ENCODE peak calls at places on chromosomes 5 and 9, in eight cellular contexts. One of them, this sample, is unnamed.

GRCh38 chr9:136787690-136788400 is 3.3 kb upstream of the TMEM141 start:
- DNase-seq in mammary epithelial cell: peak; percentile 48
- DNase-seq in mesenchymal stem cell: peak; percentile 73
- DNase-seq in astrocyte: no peak
- DNase-seq in HCT116: no peak
- DNase-seq in H9: peak; percentile 84
- DNase-seq in neural progenitor cell: peak; percentile 91
- DNase-seq in fibroblast of lung: peak; percentile 57
- DNase-seq in this sample: peak; percentile 90

GRCh38 chr9:123097709-123098459 is 64.4 kb downstream of the GPR21 start:
- DNase-seq in H9: no peak
- DNase-seq in HCT116: no peak
- DNase-seq in mesenchymal stem cell: no peak
- DNase-seq in neural progenitor cell: no peak
- DNase-seq in astrocyte: no peak
- DNase-seq in mammary epithelial cell: no peak
- DNase-seq in fibroblast of lung: no peak
- DNase-seq in this sample: no peak

GRCh38 chr5:173581408-173582197 is 34.8 kb downstream of the BOD1 start:
- DNase-seq in neural progenitor cell: peak; percentile 78
- DNase-seq in H9: peak; percentile 84
- DNase-seq in HCT116: peak; percentile 35
- DNase-seq in mesenchymal stem cell: peak; percentile 55
- DNase-seq in fibroblast of lung: peak; percentile 39
- DNase-seq in mammary epithelial cell: no peak
- DNase-seq in astrocyte: no peak
- DNase-seq in this sample: peak; percentile 91

GRCh38 chr5:132204330-132204729 is 23.3 kb downstream of the P4HA2 start:
- DNase-seq in astrocyte: no peak
- DNase-seq in neural progenitor cell: no peak
- DNase-seq in H9: no peak
- DNase-seq in mammary epithelial cell: no peak
- DNase-seq in HCT116: no peak
- DNase-seq in fibroblast of lung: no peak
- DNase-seq in mesenchymal stem cell: no peak
- DNase-seq in this sample: no peak

GRCh38 chr9:74025402-74025894 is 471.7 kb upstream of the RORB start:
- DNase-seq in H9: no peak
- DNase-seq in HCT116: no peak
- DNase-seq in fibroblast of lung: no peak
- DNase-seq in neural progenitor cell: no peak
- DNase-seq in mammary epithelial cell: peak; percentile 79
- DNase-seq in astrocyte: peak; percentile 95
- DNase-seq in mesenchymal stem cell: peak; percentile 62
- DNase-seq in this sample: no peak

GRCh38 chr9:134427153-134427782 is 101.0 kb downstream of the RXRA start:
- DNase-seq in HCT116: no peak
- DNase-seq in neural progenitor cell: no peak
- DNase-seq in mammary epithelial cell: no peak
- DNase-seq in astrocyte: no peak
- DNase-seq in fibroblast of lung: no peak
- DNase-seq in mesenchymal stem cell: no peak
- DNase-seq in H9: no peak
- DNase-seq in this sample: no peak

GRCh38 chr5:28369418-28369817 is 1331.0 kb upstream of the CDH9 start:
- DNase-seq in fibroblast of lung: no peak
- DNase-seq in mesenchymal stem cell: no peak
- DNase-seq in HCT116: no peak
- DNase-seq in H9: no peak
- DNase-seq in astrocyte: no peak
- DNase-seq in mammary epithelial cell: peak; percentile 34
- DNase-seq in neural progenitor cell: no peak
- DNase-seq in this sample: no peak

GRCh38 chr5:8773091-8773615 is 772.7 kb downstream of the SEMA5A start:
- DNase-seq in astrocyte: peak; percentile 53
- DNase-seq in fibroblast of lung: no peak
- DNase-seq in H9: no peak
- DNase-seq in mammary epithelial cell: peak; percentile 49
- DNase-seq in HCT116: no peak
- DNase-seq in neural progenitor cell: no peak
- DNase-seq in mesenchymal stem cell: no peak
- DNase-seq in this sample: no peak

GRCh38 chr9:123250504-123250903 is 17.9 kb downstream of the STRBP start:
- DNase-seq in neural progenitor cell: no peak
- DNase-seq in mesenchymal stem cell: no peak
- DNase-seq in mammary epithelial cell: no peak
- DNase-seq in fibroblast of lung: no peak
- DNase-seq in HCT116: no peak
- DNase-seq in astrocyte: no peak
- DNase-seq in H9: no peak
- DNase-seq in this sample: no peak

GRCh38 chr5:96609369-96609768 is 52.8 kb upstream of the CAST start:
- DNase-seq in neural progenitor cell: no peak
- DNase-seq in H9: no peak
- DNase-seq in astrocyte: no peak
- DNase-seq in mesenchymal stem cell: peak; percentile 20
- DNase-seq in fibroblast of lung: no peak
- DNase-seq in mammary epithelial cell: no peak
- DNase-seq in HCT116: no peak
- DNase-seq in this sample: no peak

GRCh38 chr9:90107021-90107771 is 502.4 kb downstream of the GADD45G start:
- DNase-seq in HCT116: no peak
- DNase-seq in mesenchymal stem cell: peak; percentile 55
- DNase-seq in H9: no peak
- DNase-seq in fibroblast of lung: no peak
- DNase-seq in mammary epithelial cell: peak; percentile 52
- DNase-seq in neural progenitor cell: no peak
- DNase-seq in astrocyte: peak; percentile 39
- DNase-seq in this sample: no peak

GRCh38 chr5:54457094-54457531 is 1.6 kb downstream of the HSPB3 start:
- DNase-seq in mammary epithelial cell: peak; percentile 19
- DNase-seq in H9: no peak
- DNase-seq in fibroblast of lung: peak; percentile 82
- DNase-seq in HCT116: no peak
- DNase-seq in mesenchymal stem cell: peak; percentile 91
- DNase-seq in neural progenitor cell: no peak
- DNase-seq in astrocyte: peak; percentile 73
- DNase-seq in this sample: no peak

GRCh38 chr9:11158676-11159075 is 545.9 kb upstream of the PTPRD start:
- DNase-seq in astrocyte: no peak
- DNase-seq in HCT116: no peak
- DNase-seq in mammary epithelial cell: no peak
- DNase-seq in mesenchymal stem cell: peak; percentile 18
- DNase-seq in neural progenitor cell: no peak
- DNase-seq in fibroblast of lung: no peak
- DNase-seq in H9: no peak
- DNase-seq in this sample: no peak

GRCh38 chr5:102858221-102858620 is 103.1 kb downstream of the PAM start:
- DNase-seq in H9: no peak
- DNase-seq in mesenchymal stem cell: no peak
- DNase-seq in astrocyte: no peak
- DNase-seq in fibroblast of lung: peak; percentile 8
- DNase-seq in neural progenitor cell: no peak
- DNase-seq in mammary epithelial cell: no peak
- DNase-seq in HCT116: no peak
- DNase-seq in this sample: no peak

GRCh38 chr9:72843525-72844439 is 109.1 kb downstream of the ALDH1A1 start:
- DNase-seq in neural progenitor cell: no peak
- DNase-seq in astrocyte: no peak
- DNase-seq in H9: peak; percentile 69
- DNase-seq in mesenchymal stem cell: peak; percentile 16
- DNase-seq in mammary epithelial cell: peak; percentile 9
- DNase-seq in HCT116: no peak
- DNase-seq in fibroblast of lung: no peak
- DNase-seq in this sample: peak; percentile 47

GRCh38 chr5:74288448-74289109 is 351.9 kb downstream of the ENC1 start:
- DNase-seq in mesenchymal stem cell: peak; percentile 49
- DNase-seq in H9: no peak
- DNase-seq in mammary epithelial cell: peak; percentile 33
- DNase-seq in fibroblast of lung: peak; percentile 77
- DNase-seq in neural progenitor cell: no peak
- DNase-seq in HCT116: no peak
- DNase-seq in astrocyte: no peak
- DNase-seq in this sample: no peak

GRCh38 chr9:79572891-79573696 is 1.3 kb downstream of the TLE4 start:
- DNase-seq in fibroblast of lung: peak; percentile 9
- DNase-seq in astrocyte: no peak
- DNase-seq in mesenchymal stem cell: peak; percentile 53
- DNase-seq in HCT116: no peak
- DNase-seq in H9: peak; percentile 34
- DNase-seq in neural progenitor cell: peak; percentile 70
- DNase-seq in mammary epithelial cell: peak; percentile 43
- DNase-seq in this sample: peak; percentile 79

GRCh38 chr5:157994906-157995519 is 136.1 kb upstream of the CLINT1 start:
- DNase-seq in fibroblast of lung: peak; percentile 52
- DNase-seq in neural progenitor cell: peak; percentile 84
- DNase-seq in mammary epithelial cell: peak; percentile 67
- DNase-seq in mesenchymal stem cell: peak; percentile 66
- DNase-seq in HCT116: peak; percentile 46
- DNase-seq in astrocyte: peak; percentile 25
- DNase-seq in H9: peak; percentile 90
- DNase-seq in this sample: peak; percentile 70

GRCh38 chr5:14032944-14033343 is 88.5 kb upstream of the DNAH5 start:
- DNase-seq in mesenchymal stem cell: peak; percentile 72
- DNase-seq in neural progenitor cell: no peak
- DNase-seq in HCT116: peak; percentile 59
- DNase-seq in H9: no peak
- DNase-seq in astrocyte: peak; percentile 73
- DNase-seq in mammary epithelial cell: peak; percentile 36
- DNase-seq in fibroblast of lung: no peak
- DNase-seq in this sample: no peak
- H3K9ac ChIP-seq in mesenchymal stem cell: no peak overlapping the region
- H3K9ac ChIP-seq in neural progenitor cell: no peak overlapping the region
- H3K9ac ChIP-seq in HCT116: peak overlapping the region; percentile 38
- H3K9ac ChIP-seq in H9: no peak overlapping the region
- H3K9ac ChIP-seq in astrocyte: no peak overlapping the region
- H3K9ac ChIP-seq in mammary epithelial cell: no peak overlapping the region
- H3K9ac ChIP-seq in fibroblast of lung: no peak overlapping the region
- H3K9ac ChIP-seq in this sample: no peak overlapping the region

GRCh38 chr5:147017191-147017590 is 138.6 kb upstream of the PPP2R2B start:
- DNase-seq in neural progenitor cell: no peak
- DNase-seq in astrocyte: no peak
- DNase-seq in fibroblast of lung: no peak
- DNase-seq in HCT116: no peak
- DNase-seq in H9: no peak
- DNase-seq in mammary epithelial cell: no peak
- DNase-seq in mesenchymal stem cell: peak; percentile 61
- DNase-seq in this sample: no peak
- H3K9ac ChIP-seq in neural progenitor cell: no peak overlapping the region
- H3K9ac ChIP-seq in astrocyte: no peak overlapping the region
- H3K9ac ChIP-seq in fibroblast of lung: no peak overlapping the region
- H3K9ac ChIP-seq in HCT116: no peak overlapping the region
- H3K9ac ChIP-seq in H9: no peak overlapping the region
- H3K9ac ChIP-seq in mammary epithelial cell: no peak overlapping the region
- H3K9ac ChIP-seq in mesenchymal stem cell: no peak overlapping the region
- H3K9ac ChIP-seq in this sample: no peak overlapping the region

DNA sequence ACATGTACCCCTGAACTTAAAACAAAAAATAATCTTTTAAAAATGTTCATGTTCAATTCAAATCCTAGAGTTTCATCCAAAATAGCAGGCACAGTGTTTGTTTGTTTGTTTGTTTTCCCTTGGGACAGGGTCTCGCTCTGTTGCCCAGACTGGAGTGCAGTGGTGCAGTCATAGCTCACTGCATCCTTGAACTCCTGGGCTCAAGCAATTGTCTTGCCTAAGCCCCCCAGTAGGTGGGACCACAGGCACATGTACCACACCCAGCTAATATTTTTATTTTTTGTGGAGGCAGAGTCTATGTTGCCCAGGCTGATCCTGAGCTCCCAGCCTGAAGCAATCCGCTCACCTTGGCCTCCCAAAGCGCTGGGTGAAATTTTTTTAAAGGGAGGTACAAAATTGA is 5.0 kb upstream of the POLR1E start:
- DNase-seq in neural progenitor cell: no peak
- DNase-seq in HCT116: no peak
- DNase-seq in H9: no peak
- DNase-seq in fibroblast of lung: no peak
- DNase-seq in mammary epithelial cell: no peak
- DNase-seq in mesenchymal stem cell: no peak
- DNase-seq in astrocyte: no peak
- DNase-seq in this sample: peak; percentile 68
- H3K9ac ChIP-seq in neural progenitor cell: no peak overlapping the region
- H3K9ac ChIP-seq in HCT116: no peak overlapping the region
- H3K9ac ChIP-seq in H9: no peak overlapping the region
- H3K9ac ChIP-seq in fibroblast of lung: no peak overlapping the region
- H3K9ac ChIP-seq in mammary epithelial cell: no peak overlapping the region
- H3K9ac ChIP-seq in mesenchymal stem cell: no peak overlapping the region
- H3K9ac ChIP-seq in astrocyte: no peak overlapping the region
- H3K9ac ChIP-seq in this sample: no peak overlapping the region

DNA sequence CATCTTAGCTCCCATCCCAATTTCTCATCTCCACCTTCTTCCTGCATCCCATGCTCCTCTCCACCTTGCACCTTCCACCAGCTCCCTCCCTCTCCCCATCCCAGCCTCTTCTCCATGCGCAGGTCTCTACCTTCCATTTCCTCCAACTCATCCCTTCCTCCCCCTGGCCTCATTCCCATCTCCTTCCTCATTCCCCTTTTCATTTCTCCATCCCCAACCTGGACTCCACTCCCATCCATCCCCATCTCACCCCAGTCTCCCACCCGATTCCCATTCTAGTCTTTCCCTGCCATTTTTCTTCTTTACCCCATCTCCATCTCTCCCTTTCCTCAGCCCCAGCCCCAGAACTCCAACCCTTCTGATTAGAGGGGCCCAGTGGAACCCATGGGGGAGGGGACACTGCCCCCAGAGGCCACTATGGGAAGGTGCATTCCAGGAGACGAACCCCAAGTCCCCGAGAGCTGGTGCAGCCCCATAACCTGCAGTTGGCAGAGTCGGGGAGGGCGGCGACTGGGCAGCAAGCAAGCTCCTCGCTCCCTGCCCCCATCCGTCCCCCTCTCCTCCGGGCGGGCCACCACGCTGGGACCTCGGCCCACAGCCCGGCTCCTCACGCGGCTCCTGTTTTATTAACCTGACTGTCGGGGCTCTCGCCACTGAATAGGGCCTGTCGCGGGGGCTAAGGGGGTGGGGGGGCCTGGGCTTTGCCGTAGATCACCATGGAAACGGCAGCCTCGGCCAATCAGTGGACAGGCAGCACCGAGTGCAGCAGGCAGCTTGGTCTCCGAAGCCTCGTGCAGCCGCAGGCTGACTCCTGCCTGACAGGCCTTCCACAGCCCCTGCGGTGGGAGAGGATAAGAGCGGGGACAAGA is 66.7 kb downstream of the PCDH1 start:
- DNase-seq in astrocyte: no peak
- DNase-seq in H9: peak; percentile 82
- DNase-seq in mesenchymal stem cell: peak; percentile 19
- DNase-seq in mammary epithelial cell: no peak
- DNase-seq in fibroblast of lung: no peak
- DNase-seq in neural progenitor cell: peak; percentile 91
- DNase-seq in HCT116: no peak
- DNase-seq in this sample: peak; percentile 89
- H3K9ac ChIP-seq in astrocyte: no peak overlapping the region
- H3K9ac ChIP-seq in H9: no peak overlapping the region
- H3K9ac ChIP-seq in mesenchymal stem cell: no peak overlapping the region
- H3K9ac ChIP-seq in mammary epithelial cell: no peak overlapping the region
- H3K9ac ChIP-seq in fibroblast of lung: no peak overlapping the region
- H3K9ac ChIP-seq in neural progenitor cell: no peak overlapping the region
- H3K9ac ChIP-seq in HCT116: no peak overlapping the region
- H3K9ac ChIP-seq in this sample: no peak overlapping the region

This sample was measured in Karpas-422.